ENCODE peak calls at places on chromosomes 13 and 19, in four cellular contexts. J, W, A and Q are unnamed samples.

GRCh38 chr13:41199526-41199925 is 5.2 kb upstream of the KBTBD7 start:
- DNase-seq in J (no peak), W (no peak), A (no peak), Q (no peak)

GRCh38 chr19:29708553-29709439 is 6.3 kb downstream of the C19orf12 start:
- DNase-seq in J (no peak), W (no peak), A (no peak), Q (no peak)

GRCh38 chr19:45607071-45608029 is 5.3 kb upstream of the GPR4 start:
- DNase-seq in J (peak), W (peak), A (peak), Q (peak)

GRCh38 chr13:28718186-28718537 is 608 bp downstream of the SLC46A3 start:
- DNase-seq in J (no peak), W (no peak), A (no peak), Q (peak)

GRCh38 chr19:18750295-18750970 is 40.7 kb downstream of the COMP start:
- DNase-seq in J (no peak), W (no peak), A (no peak), Q (no peak)

GRCh38 chr13:43787518-43787891 is 733 bp upstream of the ENOX1 start:
- DNase-seq in J (peak), W (no peak), A (no peak), Q (no peak)

GRCh38 chr13:93169980-93170379 is 56.6 kb upstream of the GPC6 start:
- DNase-seq in J (peak), W (no peak), A (no peak), Q (peak)

GRCh38 chr13:49454388-49455015 is 10.4 kb downstream of the SETDB2 start:
- DNase-seq in J (no peak), W (no peak), A (no peak), Q (peak)

GRCh38 chr19:51514866-51515481 is 13.4 kb upstream of the SIGLEC12 start:
- DNase-seq in J (peak), W (no peak), A (no peak), Q (peak)

GRCh38 chr13:106905380-106906259 is 337.7 kb upstream of the ARGLU1 start:
- DNase-seq in J (no peak), W (no peak), A (no peak), Q (no peak)

DNA sequence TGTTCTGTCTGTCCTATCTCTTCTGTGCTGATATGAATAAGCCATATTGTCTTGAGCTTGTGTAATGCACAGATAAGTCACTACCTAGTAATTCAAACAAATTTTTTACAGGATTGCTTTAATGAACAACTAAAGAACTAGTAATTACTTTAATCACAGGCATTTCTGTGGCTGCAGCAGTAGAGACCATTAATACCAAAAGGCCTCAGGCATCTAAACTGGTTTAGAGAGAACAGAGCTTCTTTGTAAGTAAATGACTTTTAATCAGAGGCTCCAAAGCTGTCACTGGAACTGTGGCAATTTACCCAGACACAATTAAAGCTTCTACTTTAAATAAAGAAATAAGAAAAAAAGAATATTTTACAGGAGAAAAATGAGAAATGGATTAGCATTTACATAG is 122.1 kb upstream of the FREM2 start:
- DNase-seq in J (peak), W (no peak), A (no peak), Q (no peak)
- H4K5ac ChIP-seq in J (no peak), W (no peak), A (no peak), Q (no peak)

GRCh38 chr19:34474233-34474989 is 7.1 kb upstream of the WTIP start:
- DNase-seq in J (no peak), W (no peak), A (no peak), Q (peak)

GRCh38 chr19:34475026-34475974 is 6.3 kb upstream of the WTIP start:
- DNase-seq in J (no peak), W (no peak), A (no peak), Q (peak)

GRCh38 chr19:34475975-34476594 is 5.5 kb upstream of the WTIP start:
- DNase-seq in J (peak), W (no peak), A (no peak), Q (peak)

GRCh38 chr19:34468400-34468799 is 13.2 kb upstream of the WTIP start:
- DNase-seq in J (no peak), W (no peak), A (no peak), Q (no peak)

DNA sequence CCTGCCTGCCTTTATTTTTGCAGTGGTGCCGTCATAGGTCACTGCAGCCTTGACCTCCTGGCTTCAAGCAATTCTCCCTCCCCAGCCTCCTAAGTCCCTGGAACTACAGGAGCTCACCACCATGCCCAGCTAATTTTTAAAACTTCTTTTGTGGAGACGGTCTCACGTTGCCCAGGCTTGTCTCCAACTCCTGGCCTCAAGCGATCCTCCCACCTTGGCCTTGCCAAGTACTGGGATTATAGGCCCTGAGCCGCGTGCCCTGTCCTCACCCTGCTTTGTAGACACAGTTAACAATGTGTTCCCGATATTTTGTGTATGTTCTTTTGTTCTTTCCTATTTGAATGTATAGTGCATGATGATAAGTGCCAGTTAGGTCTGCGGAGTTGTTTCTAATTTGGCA is 9.7 kb upstream of the WTIP start:
- DNase-seq in J (no peak), W (no peak), A (no peak), Q (no peak)
- H4K5ac ChIP-seq in J (no peak), W (no peak), A (no peak), Q (no peak)

GRCh38 chr19:2428756-2429711 is 1.6 kb upstream of the TIMM13 start:
- DNase-seq in J (peak), W (peak), A (no peak), Q (no peak)
- H4K5ac ChIP-seq in J (no peak), W (no peak), A (no peak), Q (no peak)

GRCh38 chr13:95937700-95938320 is 115.4 kb downstream of the UGGT2 start:
- DNase-seq in J (no peak), W (no peak), A (no peak), Q (no peak)
- H4K5ac ChIP-seq in J (no peak), W (no peak), A (no peak), Q (no peak)